ENCODE peak calls at places on chromosome 6, in nine cellular contexts. B is CD8-positive, alpha-beta memory T cell; V is mammary epithelial cell; W is neuronal stem cell; E is IMR-90; S is GM23248; D is WERI-Rb-1; J is CD4-positive, alpha-beta memory T cell; Z is breast epithelium. L is an unnamed sample.

GRCh38 chr6:13355969-13356368 is 27.6 kb upstream of the TBC1D7 start:
- DNase-seq in B (no peak), V (peak; percentile 84), W (no peak), E (peak; percentile 14), S (no peak), D (no peak), J (peak; percentile 50), Z (no peak), L (no peak)

GRCh38 chr6:130997061-130997753 is 65.8 kb downstream of the EPB41L2 start:
- DNase-seq in B (no peak), V (no peak), W (peak; percentile 17), E (peak; percentile 56), S (peak; percentile 31), D (no peak), J (no peak), Z (no peak), L (no peak)

GRCh38 chr6:83270971-83271714 is 78.0 kb downstream of the RWDD2A start:
- DNase-seq in B (no peak), V (peak; percentile 82), W (no peak), E (peak; percentile 97), S (peak; percentile 59), D (no peak), J (no peak), Z (no peak), L (no peak)

GRCh38 chr6:156725712-156726111 is 51.5 kb upstream of the ARID1B start:
- DNase-seq in B (no peak), V (no peak), W (no peak), E (no peak), S (no peak), D (no peak), J (no peak), Z (no peak), L (no peak)

GRCh38 chr6:99344289-99344688 is 5.2 kb downstream of the FAXC start:
- DNase-seq in B (no peak), V (peak; percentile 51), W (no peak), E (peak; percentile 60), S (peak; percentile 29), D (no peak), J (no peak), Z (no peak), L (no peak)

GRCh38 chr6:143027058-143027457 is 33.6 kb upstream of the AIG1 start:
- DNase-seq in B (peak; percentile 35), V (no peak), W (peak; percentile 14), E (peak; percentile 24), S (peak; percentile 23), D (peak; percentile 52), J (peak; percentile 47), Z (no peak), L (no peak)

GRCh38 chr6:25413506-25413905 is 134.3 kb downstream of the CARMIL1 start:
- DNase-seq in B (no peak), V (no peak), W (no peak), E (no peak), S (no peak), D (no peak), J (no peak), Z (no peak), L (no peak)

GRCh38 chr6:129575378-129576118 is 134.4 kb downstream of the ARHGAP18 start:
- DNase-seq in B (no peak), V (peak; percentile 70), W (peak; percentile 17), E (peak; percentile 72), S (peak; percentile 77), D (no peak), J (no peak), Z (no peak), L (no peak)

GRCh38 chr6:162056745-162057144 is 670.8 kb downstream of the PRKN start:
- DNase-seq in B (no peak), V (no peak), W (no peak), E (no peak), S (peak; percentile 81), D (no peak), J (no peak), Z (no peak), L (no peak)

GRCh38 chr6:17928514-17929430 is 58.7 kb downstream of the KIF13A start:
- DNase-seq in B (no peak), V (peak; percentile 30), W (no peak), E (peak; percentile 76), S (peak; percentile 79), D (no peak), J (no peak), Z (no peak), L (no peak)

GRCh38 chr6:122995930-122996796 is at the start of gene CLVS2:
- DNase-seq in B (no peak), V (peak; percentile 7), W (peak; percentile 72), E (no peak), S (peak; percentile 49), D (peak; percentile 57), J (no peak), Z (no peak), L (no peak)

GRCh38 chr6:44219815-44220784 is 3.3 kb upstream of the SLC29A1 start:
- DNase-seq in B (no peak), V (no peak), W (no peak), E (no peak), S (no peak), D (no peak), J (no peak), Z (no peak), L (no peak)

GRCh38 chr6:84065718-84066290 is 32.2 kb downstream of the MRAP2 start:
- DNase-seq in B (no peak), V (peak; percentile 96), W (no peak), E (peak; percentile 5), S (peak; percentile 75), D (no peak), J (no peak), Z (peak; percentile 20), L (no peak)

GRCh38 chr6:21883929-21884328 is 290.4 kb downstream of the SOX4 start:
- DNase-seq in B (no peak), V (no peak), W (no peak), E (no peak), S (no peak), D (no peak), J (no peak), Z (no peak), L (no peak)
- H3K9me3 ChIP-seq in B (no peaks in the 10 kb centered on the region), V (no peaks in the 10 kb centered on the region), W (peaks cover 27% of the 10 kb centered on the region), E (no peaks in the 10 kb centered on the region), S (no peaks in the 10 kb centered on the region), D (no peaks in the 10 kb centered on the region), J (no peaks in the 10 kb centered on the region), Z (no peaks in the 10 kb centered on the region), L (no peaks in the 10 kb centered on the region)

DNA sequence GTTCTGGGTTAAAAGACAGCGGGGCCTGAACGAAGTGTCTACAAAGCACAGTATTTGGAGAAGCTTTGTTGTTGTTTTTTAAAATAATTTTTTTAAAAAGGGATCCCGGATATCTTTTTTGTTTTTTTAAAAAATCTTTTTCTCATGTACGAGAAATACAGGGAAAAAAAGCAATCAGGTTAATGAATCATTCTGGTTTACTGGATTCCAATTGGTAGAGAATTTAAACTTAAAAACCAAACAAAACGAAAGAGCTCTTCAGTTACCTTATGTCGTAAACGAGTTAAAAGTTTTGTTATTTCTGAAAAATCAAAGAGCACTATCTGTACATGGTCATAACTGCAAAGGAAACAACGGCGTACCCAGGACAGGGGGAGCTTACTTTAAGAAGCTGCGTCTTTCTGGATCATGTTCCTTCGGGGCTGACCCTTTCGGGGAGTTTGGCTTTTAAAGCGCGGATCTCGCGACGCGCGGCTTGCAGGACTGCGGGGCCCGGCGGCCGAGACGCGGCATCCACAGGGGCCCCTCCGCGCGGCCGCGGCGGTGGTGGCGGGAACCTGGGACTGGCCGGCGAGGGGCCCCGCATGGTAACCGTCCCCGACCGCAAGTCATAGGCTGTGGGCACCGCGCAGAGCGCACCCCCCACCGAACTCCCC is 927 bp downstream of the IL20RA start:
- DNase-seq in B (peak; percentile 1), V (peak; percentile 28), W (peak; percentile 14), E (peak; percentile 28), S (peak; percentile 70), D (peak; percentile 16), J (no peak), Z (no peak), L (peak; percentile 30)
- H3K9me3 ChIP-seq in B (no peaks in the 10 kb centered on the region), V (no peaks in the 10 kb centered on the region), W (no peaks in the 10 kb centered on the region), E (no peaks in the 10 kb centered on the region), S (no peaks in the 10 kb centered on the region), D (no peaks in the 10 kb centered on the region), J (no peaks in the 10 kb centered on the region), Z (no peaks in the 10 kb centered on the region), L (no peaks in the 10 kb centered on the region)

GRCh38 chr6:91023529-91023928 is 436.7 kb upstream of the MAP3K7 start:
- DNase-seq in B (no peak), V (no peak), W (no peak), E (no peak), S (no peak), D (no peak), J (no peak), Z (no peak), L (no peak)
- H3K9me3 ChIP-seq in B (no peaks in the 10 kb centered on the region), V (no peaks in the 10 kb centered on the region), W (no peaks in the 10 kb centered on the region), E (no peaks in the 10 kb centered on the region), S (no peaks in the 10 kb centered on the region), D (no peaks in the 10 kb centered on the region), J (no peaks in the 10 kb centered on the region), Z (no peaks in the 10 kb centered on the region), L (no peaks in the 10 kb centered on the region)

GRCh38 chr6:138242987-138243592 is 24.8 kb upstream of the PBOV1 start:
- DNase-seq in B (no peak), V (no peak), W (no peak), E (no peak), S (no peak), D (no peak), J (no peak), Z (no peak), L (no peak)

GRCh38 chr6:138248878-138249277 is 30.6 kb upstream of the PBOV1 start:
- DNase-seq in B (no peak), V (no peak), W (no peak), E (no peak), S (no peak), D (no peak), J (no peak), Z (no peak), L (no peak)

GRCh38 chr6:138246650-138247440 is 28.6 kb upstream of the PBOV1 start:
- DNase-seq in B (no peak), V (peak; percentile 5), W (no peak), E (no peak), S (no peak), D (no peak), J (no peak), Z (no peak), L (no peak)

GRCh38 chr6:138248011-138248410 is 29.7 kb upstream of the PBOV1 start:
- DNase-seq in B (no peak), V (no peak), W (no peak), E (no peak), S (no peak), D (no peak), J (no peak), Z (no peak), L (no peak)

DNA sequence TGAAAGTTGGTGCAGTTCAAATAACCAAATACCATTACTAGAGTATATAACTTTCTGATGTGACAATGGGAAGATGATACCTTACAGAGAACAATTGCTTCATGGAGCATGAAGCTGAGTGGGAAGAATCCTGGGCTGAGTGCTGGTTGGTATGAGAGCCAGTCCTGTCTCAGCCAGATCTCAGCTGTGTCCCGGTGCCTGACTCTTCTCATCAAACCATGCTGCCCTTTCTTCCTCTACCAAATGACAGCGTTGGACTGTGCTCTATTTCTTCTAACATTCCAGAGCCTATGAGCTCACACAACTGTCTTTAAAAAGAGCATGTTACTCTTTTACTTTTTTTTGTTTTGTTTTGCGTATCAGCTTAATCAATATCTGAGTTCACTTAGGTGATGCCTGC is 27.5 kb upstream of the PBOV1 start:
- DNase-seq in B (no peak), V (no peak), W (no peak), E (no peak), S (no peak), D (no peak), J (no peak), Z (no peak), L (no peak)
- H3K9me3 ChIP-seq in B (no peaks in the 10 kb centered on the region), V (no peaks in the 10 kb centered on the region), W (no peaks in the 10 kb centered on the region), E (no peaks in the 10 kb centered on the region), S (no peaks in the 10 kb centered on the region), D (no peaks in the 10 kb centered on the region), J (no peaks in the 10 kb centered on the region), Z (no peaks in the 10 kb centered on the region), L (no peaks in the 10 kb centered on the region)

GRCh38 chr6:15643542-15643941 is 19.3 kb downstream of the DTNBP1 start:
- DNase-seq in B (no peak), V (no peak), W (no peak), E (no peak), S (no peak), D (no peak), J (no peak), Z (no peak), L (no peak)
- H3K9me3 ChIP-seq in B (peaks cover 9% of the 10 kb centered on the region), V (no peaks in the 10 kb centered on the region), W (peaks cover 21% of the 10 kb centered on the region), E (peaks cover 8% of the 10 kb centered on the region), S (no peaks in the 10 kb centered on the region), D (peaks cover 5% of the 10 kb centered on the region), J (peaks cover 7% of the 10 kb centered on the region), Z (peaks cover 8% of the 10 kb centered on the region), L (no peaks in the 10 kb centered on the region)

L was measured in lung.